ENCODE peak calls at places on chromosomes 13 and 19, in seven cellular contexts. Z is gastrocnemius medialis, S is uterus, O is breast epithelium, M is H1, T is HepG2, A is A549. C is an unnamed sample.

GRCh38 chr13:65768545-65768944 is 1461.6 kb downstream of the PCDH9 start:
- DNase-seq in Z (no peak), S (no peak), O (no peak), M (no peak), T (no peak), A (no peak), C (no peak)

GRCh38 chr13:99323488-99323887 is 16.3 kb upstream of the GPR183 start:
- DNase-seq in Z (no peak), S (no peak), O (no peak), M (no peak), T (no peak), A (no peak), C (no peak)

GRCh38 chr13:27280009-27280646 is 9.5 kb downstream of the RASL11A start:
- DNase-seq in Z (no peak), S (no peak), O (no peak), M (no peak), T (no peak), A (no peak), C (no peak)

GRCh38 chr19:14476663-14477401 is 1.7 kb upstream of the PTGER1 start:
- DNase-seq in Z (no peak), S (no peak), O (no peak), M (peak; percentile 50), T (no peak), A (peak; percentile 65), C (no peak)

GRCh38 chr13:38664920-38665319 is 22.0 kb upstream of the FREM2 start:
- DNase-seq in Z (no peak), S (no peak), O (no peak), M (no peak), T (no peak), A (no peak), C (no peak)

GRCh38 chr13:41791056-41791455 is 169.9 kb downstream of the VWA8 start:
- DNase-seq in Z (no peak), S (no peak), O (no peak), M (no peak), T (no peak), A (no peak), C (no peak)

GRCh38 chr13:39682310-39682709 is 26.8 kb downstream of the COG6 start:
- DNase-seq in Z (no peak), S (no peak), O (no peak), M (no peak), T (no peak), A (no peak), C (no peak)

GRCh38 chr13:109447667-109448066 is 338.7 kb downstream of the IRS2 start:
- DNase-seq in Z (no peak), S (no peak), O (no peak), M (no peak), T (no peak), A (no peak), C (no peak)

GRCh38 chr13:23462815-23463559 is 29.5 kb upstream of the SACS start:
- DNase-seq in Z (no peak), S (no peak), O (no peak), M (no peak), T (no peak), A (no peak), C (peak; percentile 36)

GRCh38 chr13:110018009-110018408 is 231.6 kb upstream of the IRS2 start:
- DNase-seq in Z (no peak), S (no peak), O (no peak), M (no peak), T (no peak), A (no peak), C (no peak)

GRCh38 chr13:79989251-79989661 is 351.7 kb downstream of the SPRY2 start:
- DNase-seq in Z (no peak), S (no peak), O (no peak), M (no peak), T (no peak), A (no peak), C (no peak)

GRCh38 chr19:29666634-29667389 is 1.6 kb downstream of the PLEKHF1 start:
- DNase-seq in Z (no peak), S (peak; percentile 87), O (peak; percentile 67), M (peak; percentile 68), T (peak; percentile 55), A (no peak), C (peak; percentile 70)

GRCh38 chr13:28147489-28147888 is 9.1 kb downstream of the PAN3 start:
- DNase-seq in Z (no peak), S (no peak), O (no peak), M (no peak), T (no peak), A (no peak), C (no peak)

GRCh38 chr19:16419671-16420394 is 51.9 kb downstream of the EPS15L1 start:
- DNase-seq in Z (no peak), S (no peak), O (no peak), M (no peak), T (no peak), A (no peak), C (no peak)

GRCh38 chr19:39704181-39705044 is at the start of gene LGALS14:
- DNase-seq in Z (no peak), S (no peak), O (no peak), M (no peak), T (no peak), A (no peak), C (no peak)

GRCh38 chr19:5590151-5590864 is 22.6 kb upstream of the TINCR start:
- DNase-seq in Z (no peak), S (no peak), O (no peak), M (no peak), T (no peak), A (no peak), C (no peak)

GRCh38 chr13:59236309-59236939 is 927.3 kb downstream of the DIAPH3 start:
- DNase-seq in Z (no peak), S (no peak), O (no peak), M (no peak), T (no peak), A (no peak), C (no peak)

GRCh38 chr13:70249332-70250064 is 141.2 kb upstream of the KLHL1 start:
- DNase-seq in Z (no peak), S (no peak), O (no peak), M (no peak), T (peak; percentile 87), A (no peak), C (no peak)

GRCh38 chr13:93496985-93497673 is 270.5 kb downstream of the GPC6 start:
- DNase-seq in Z (no peak), S (no peak), O (no peak), M (no peak), T (no peak), A (no peak), C (no peak)

GRCh38 chr19:47512183-47512947 is 2.5 kb downstream of the NAPA start:
- DNase-seq in Z (no peak), S (no peak), O (no peak), M (no peak), T (peak; percentile 52), A (no peak), C (peak; percentile 85)
- H3K4me1 ChIP-seq in Z (peaks cover 69% of the 10 kb centered on the region), S (peaks cover 25% of the 10 kb centered on the region), O (peaks cover 31% of the 10 kb centered on the region), M (peaks cover 11% of the 10 kb centered on the region), T (peaks cover 29% of the 10 kb centered on the region), A (peaks cover 28% of the 10 kb centered on the region), C (peaks cover 48% of the 10 kb centered on the region)

GRCh38 chr19:44753932-44754742 is 5.6 kb downstream of the BCL3 start:
- DNase-seq in Z (peak; percentile 84), S (peak; percentile 90), O (peak; percentile 93), M (peak; percentile 76), T (no peak), A (peak; percentile 82), C (peak; percentile 95)

GRCh38 chr19:44753619-44753931 is 5.1 kb downstream of the BCL3 start:
- DNase-seq in Z (no peak), S (no peak), O (no peak), M (no peak), T (no peak), A (no peak), C (no peak)

GRCh38 chr19:44754743-44755066 is 6.2 kb downstream of the BCL3 start:
- DNase-seq in Z (no peak), S (no peak), O (no peak), M (no peak), T (no peak), A (no peak), C (no peak)

GRCh38 chr19:44752123-44752815 is 3.8 kb downstream of the BCL3 start:
- DNase-seq in Z (no peak), S (no peak), O (no peak), M (no peak), T (no peak), A (no peak), C (no peak)

GRCh38 chr19:44752816-44753618 is 4.5 kb downstream of the BCL3 start:
- DNase-seq in Z (peak; percentile 79), S (peak; percentile 91), O (peak; percentile 86), M (peak; percentile 70), T (peak; percentile 50), A (peak; percentile 93), C (peak; percentile 89)
- TF ChIP-seq CTCF in Z (no peak), S (no peak), O (no peak), M (no peak), T (no peak), A (no peak), C (no peak)

GRCh38 chr19:1470864-1471513 is 8.0 kb downstream of the C19orf25 start:
- DNase-seq in Z (no peak), S (no peak), O (no peak), M (peak; percentile 86), T (no peak), A (no peak), C (no peak)
- TF ChIP-seq POLR2A in Z (no peak), S (no peak), O (no peak), M (no peak), T (no peak), A (no peak), C (no peak)

GRCh38 chr13:97341135-97341534 is 92.8 kb upstream of the RAP2A start:
- DNase-seq in Z (no peak), S (no peak), O (no peak), M (no peak), T (no peak), A (no peak), C (no peak)
- H3K4me1 ChIP-seq in Z (peaks cover 39% of the 10 kb centered on the region), S (no peaks in the 10 kb centered on the region), O (no peaks in the 10 kb centered on the region), M (no peaks in the 10 kb centered on the region), T (peaks cover 18% of the 10 kb centered on the region), A (peaks cover 42% of the 10 kb centered on the region), C (no peaks in the 10 kb centered on the region)

GRCh38 chr19:11171144-11171543 is 15.6 kb upstream of the SPC24 start:
- DNase-seq in Z (no peak), S (no peak), O (no peak), M (no peak), T (no peak), A (no peak), C (no peak)

GRCh38 chr19:11174336-11174735 is 18.8 kb upstream of the SPC24 start:
- DNase-seq in Z (no peak), S (no peak), O (no peak), M (no peak), T (no peak), A (no peak), C (no peak)

GRCh38 chr19:11172576-11172975 is 17.0 kb upstream of the SPC24 start:
- DNase-seq in Z (no peak), S (no peak), O (no peak), M (no peak), T (no peak), A (no peak), C (no peak)

GRCh38 chr19:11175920-11176319 is 20.3 kb upstream of the SPC24 start:
- DNase-seq in Z (no peak), S (no peak), O (no peak), M (no peak), T (no peak), A (no peak), C (no peak)

GRCh38 chr19:11173516-11174155 is 18.1 kb upstream of the SPC24 start:
- DNase-seq in Z (no peak), S (no peak), O (no peak), M (no peak), T (no peak), A (no peak), C (no peak)
- TF ChIP-seq CTCF in Z (no peak), S (no peak), O (no peak), M (no peak), T (no peak), A (no peak), C (no peak)